ENCODE peak calls at places on chromosomes 2 and 18, in four cellular contexts. C is MM.1S, J is GM23338, R is HCT116. X is an unnamed sample.

GRCh38 chr18:77061291-77061945 is 71.2 kb downstream of the MBP start:
- DNase-seq in J (no peak), C (no peak), R (no peak), X (no peak)

GRCh38 chr2:3145471-3146027 is 232.1 kb downstream of the EIPR1 start:
- DNase-seq in R (no peak), J (no peak), C (no peak), X (peak)

GRCh38 chr2:169565686-169566085 is 8.0 kb downstream of the FASTKD1 start:
- DNase-seq in C (no peak), R (no peak), J (no peak), X (no peak)

GRCh38 chr18:24935896-24936295 is 416.1 kb downstream of the ZNF521 start:
- DNase-seq in R (no peak), C (no peak), J (no peak), X (no peak)

GRCh38 chr2:227153766-227154486 is 10.1 kb downstream of the COL4A4 start:
- DNase-seq in R (no peak), C (no peak), J (no peak), X (no peak)

GRCh38 chr2:79670198-79670597 is 157.3 kb downstream of the CTNNA2 start:
- DNase-seq in C (no peak), R (no peak), J (peak), X (no peak)

GRCh38 chr2:21270658-21271057 is 146.9 kb downstream of the TDRD15 start:
- DNase-seq in J (no peak), C (no peak), R (no peak), X (no peak)

GRCh38 chr18:28760299-28760698 is 583.4 kb upstream of the CDH2 start:
- DNase-seq in R (no peak), J (no peak), C (no peak), X (no peak)

GRCh38 chr2:200742426-200742825 is 69.3 kb upstream of the BZW1 start:
- DNase-seq in R (no peak), J (no peak), C (no peak), X (no peak)

GRCh38 chr18:55319517-55319905 is 268.5 kb downstream of the TCF4 start:
- DNase-seq in J (no peak), C (no peak), R (no peak), X (no peak)

GRCh38 chr2:27322301-27322765 is 564 bp downstream of the MPV17 start:
- DNase-seq in J (peak), C (no peak), R (no peak), X (peak)

GRCh38 chr2:25417715-25418369 is 76.1 kb upstream of the DNMT3A start:
- DNase-seq in J (no peak), R (peak), C (no peak), X (peak)

GRCh38 chr2:105055613-105056012 is 17.7 kb downstream of the MRPS9 start:
- DNase-seq in R (no peak), J (no peak), C (no peak), X (no peak)

GRCh38 chr2:128262315-128263253 is 56.1 kb downstream of the HS6ST1 start:
- DNase-seq in C (no peak), R (no peak), J (no peak), X (no peak)

GRCh38 chr2:10256031-10256524 is 46.6 kb upstream of the HPCAL1 start:
- DNase-seq in J (no peak), C (no peak), R (no peak), X (no peak)

GRCh38 chr2:178834086-178834485 is 26.9 kb upstream of the TTN start:
- DNase-seq in C (no peak), R (no peak), J (no peak), X (no peak)

GRCh38 chr2:160293401-160293911 is 93.4 kb upstream of the ITGB6 start:
- DNase-seq in J (no peak), R (no peak), C (no peak), X (no peak)

GRCh38 chr2:62792408-62792807 is 86.9 kb downstream of the EHBP1 start:
- DNase-seq in C (no peak), R (no peak), J (no peak), X (no peak)

GRCh38 chr2:67437132-67437531 is 40.0 kb downstream of the ETAA1 start:
- DNase-seq in R (no peak), C (no peak), J (peak), X (no peak)

GRCh38 chr2:240590681-240591111 is 4.2 kb downstream of the CAPN10 start:
- DNase-seq in J (no peak), R (no peak), C (no peak), X (no peak)

GRCh38 chr18:11154369-11154982 is 5.1 kb upstream of the PIEZO2 start:
- DNase-seq in C (peak), R (peak), J (peak), X (peak)

GRCh38 chr2:162297925-162298552 is 20.4 kb downstream of the IFIH1 start:
- DNase-seq in J (peak), C (peak), R (peak), X (peak)

GRCh38 chr2:181178823-181179412 is 198.5 kb downstream of the UBE2E3 start:
- DNase-seq in R (peak), C (no peak), J (peak), X (peak)

GRCh38 chr2:44766220-44766619 is 175.3 kb upstream of the SIX3 start:
- DNase-seq in J (no peak), C (no peak), R (no peak), X (no peak)

GRCh38 chr2:238415893-238416292 is 10.8 kb upstream of the ASB1 start:
- DNase-seq in C (no peak), R (no peak), J (no peak), X (no peak)

GRCh38 chr2:54672587-54673456 is 50.6 kb upstream of the EML6 start:
- DNase-seq in R (no peak), C (peak), J (no peak), X (peak)

GRCh38 chr2:98669675-98670074 is 61.3 kb downstream of the MGAT4A start:
- DNase-seq in C (no peak), R (no peak), J (no peak), X (no peak)

GRCh38 chr2:173521450-173522192 is 166.9 kb downstream of the CDCA7 start:
- DNase-seq in J (no peak), R (no peak), C (no peak), X (no peak)

GRCh38 chr2:195456765-195457164 is 200.3 kb upstream of the SLC39A10 start:
- DNase-seq in R (no peak), J (no peak), C (no peak), X (no peak)

GRCh38 chr2:158403237-158403636 is 53.3 kb downstream of the CCDC148 start:
- DNase-seq in R (no peak), J (no peak), C (peak), X (no peak)

GRCh38 chr18:11147962-11148654 is 1.3 kb downstream of the PIEZO2 start:
- DNase-seq in C (no peak), R (no peak), J (peak), X (no peak)

GRCh38 chr2:49807689-49808088 is 653.4 kb upstream of the FSHR start:
- DNase-seq in R (no peak), C (no peak), J (peak), X (no peak)

GRCh38 chr18:10852610-10853303 is 296.6 kb downstream of the PIEZO2 start:
- DNase-seq in J (no peak), C (no peak), R (no peak), X (no peak)

GRCh38 chr2:10765461-10765860 is 44.0 kb downstream of the ATP6V1C2 start:
- DNase-seq in R (peak), C (no peak), J (no peak), X (no peak)

GRCh38 chr2:62217980-62218379 is 22.1 kb downstream of the B3GNT2 start:
- DNase-seq in R (no peak), J (no peak), C (no peak), X (no peak)

GRCh38 chr2:69646714-69647113 is 3.2 kb upstream of the AAK1 start:
- DNase-seq in R (no peak), C (no peak), J (no peak), X (no peak)

GRCh38 chr18:38350141-38350540 is 784.5 kb upstream of the CELF4 start:
- DNase-seq in R (no peak), J (no peak), C (no peak), X (no peak)

GRCh38 chr2:240992572-240993291 is 5.7 kb upstream of the SNED1 start:
- DNase-seq in C (no peak), J (no peak), R (no peak), X (no peak)

GRCh38 chr2:19574788-19575260 is 216.4 kb upstream of the OSR1 start:
- DNase-seq in R (no peak), C (no peak), J (peak), X (no peak)

GRCh38 chr2:19573784-19574183 is 215.4 kb upstream of the OSR1 start:
- DNase-seq in C (no peak), R (no peak), J (peak), X (no peak)

GRCh38 chr2:19577668-19578067 is 219.2 kb upstream of the OSR1 start:
- DNase-seq in J (no peak), R (no peak), C (no peak), X (no peak)

GRCh38 chr2:19575618-19576017 is 217.2 kb upstream of the OSR1 start:
- DNase-seq in R (no peak), C (no peak), J (no peak), X (no peak)

GRCh38 chr2:19576411-19576810 is 218.0 kb upstream of the OSR1 start:
- DNase-seq in J (no peak), C (no peak), R (no peak), X (no peak)
- TF ChIP-seq EZH2phosphoT487 in J (no peak), C (no peak), R (no peak), X (no peak)

GRCh38 chr2:213932-214693 is 49.7 kb downstream of the SH3YL1 start:
- DNase-seq in C (no peak), J (no peak), R (no peak), X (no peak)

GRCh38 chr2:211486-212184 is 52.2 kb downstream of the SH3YL1 start:
- DNase-seq in C (no peak), R (no peak), J (no peak), X (no peak)

GRCh38 chr2:209470-209869 is 54.4 kb downstream of the SH3YL1 start:
- DNase-seq in C (no peak), J (no peak), R (no peak), X (no peak)

GRCh38 chr2:208335-208734 is 55.5 kb downstream of the SH3YL1 start:
- DNase-seq in R (no peak), J (no peak), C (no peak), X (no peak)

DNA sequence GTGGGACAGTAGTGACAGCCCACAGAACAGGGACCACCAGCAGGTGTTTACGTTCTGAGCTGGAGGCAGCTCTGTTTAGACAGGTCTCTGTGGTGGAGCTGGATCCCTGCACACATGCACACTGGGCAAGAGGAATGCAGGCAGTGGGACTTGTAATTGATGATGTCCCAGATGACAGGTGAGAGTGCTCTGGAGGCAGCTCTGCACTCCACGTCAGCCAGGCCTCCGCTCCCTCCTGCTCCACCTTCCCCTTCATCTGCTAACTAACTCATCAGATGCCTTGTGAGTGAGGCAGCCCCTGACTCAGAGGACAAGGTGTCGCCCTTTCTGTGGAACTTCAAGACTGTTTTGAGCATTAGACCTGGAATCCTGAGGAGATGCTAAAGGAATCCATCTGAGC is 53.2 kb downstream of the SH3YL1 start:
- DNase-seq in R (no peak), J (no peak), C (no peak), X (no peak)
- TF ChIP-seq CTCF in R (no peak), J (no peak), C (no peak), X (no peak)

GRCh38 chr2:229445013-229445412 is 173.9 kb upstream of the PID1 start:
- DNase-seq in R (peak), C (no peak), J (peak), X (no peak)
- H3K27ac ChIP-seq in R (no peak), C (no peak), J (no peak), X (no peak)

GRCh38 chr2:37302701-37303252 is 21.9 kb downstream of the PRKD3 start:
- DNase-seq in R (no peak), J (no peak), C (peak), X (no peak)

GRCh38 chr2:37300578-37300977 is 24.1 kb downstream of the PRKD3 start:
- DNase-seq in R (no peak), J (no peak), C (no peak), X (no peak)

GRCh38 chr2:37307500-37307899 is 17.1 kb downstream of the PRKD3 start:
- DNase-seq in C (no peak), J (no peak), R (no peak), X (no peak)

GRCh38 chr2:37301408-37301807 is 23.2 kb downstream of the PRKD3 start:
- DNase-seq in J (no peak), R (no peak), C (peak), X (no peak)

GRCh38 chr2:37306024-37306423 is 18.6 kb downstream of the PRKD3 start:
- DNase-seq in J (no peak), R (no peak), C (no peak), X (no peak)
- TF ChIP-seq EZH2phosphoT487 in J (no peak), R (no peak), C (no peak), X (no peak)

DNA sequence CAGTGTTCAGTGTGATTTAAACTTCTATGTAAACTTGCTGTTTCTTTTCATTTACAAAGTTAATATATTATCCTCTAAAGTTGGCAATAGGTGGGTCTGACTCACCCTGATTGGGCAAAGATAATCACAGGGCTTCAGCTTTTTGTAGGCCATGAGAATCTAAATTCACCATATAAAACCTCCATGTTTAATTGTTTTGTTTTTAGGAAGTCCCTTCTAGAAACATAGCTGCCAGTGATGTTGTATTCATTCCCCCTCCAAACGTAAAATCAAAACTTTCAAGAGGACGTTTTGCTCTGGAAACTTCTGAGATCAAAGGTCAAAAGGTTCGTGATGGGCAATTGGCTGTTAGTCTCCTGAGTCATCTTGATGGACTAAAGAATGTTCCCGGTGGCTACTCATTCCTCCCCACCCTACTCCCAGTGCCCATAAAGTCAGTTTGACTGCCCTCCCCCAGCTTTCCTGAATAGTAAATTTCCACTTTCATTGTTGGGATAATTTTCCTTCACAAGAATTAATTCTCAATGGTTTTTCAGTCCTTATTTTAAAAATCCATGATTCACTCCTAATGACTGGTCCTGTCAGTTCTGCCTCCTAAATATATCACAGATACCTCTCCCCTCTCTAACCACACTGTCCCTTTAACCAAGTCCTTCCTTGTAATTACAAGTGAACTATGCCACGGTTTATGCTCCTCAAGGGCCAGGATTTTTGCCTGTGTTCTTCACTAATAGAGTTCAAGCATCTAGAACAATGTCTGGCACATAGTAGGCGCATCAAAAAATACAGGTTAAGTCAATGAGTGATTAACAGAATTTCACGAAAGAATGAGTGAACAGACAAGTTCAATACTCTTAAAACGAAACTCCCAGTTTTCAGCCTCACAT is 164.4 kb upstream of the VRK2 start:
- DNase-seq in C (no peak), R (peak), J (no peak), X (no peak)
- TF ChIP-seq CTCF in C (no peak), R (no peak), J (no peak), X (no peak)

DNA sequence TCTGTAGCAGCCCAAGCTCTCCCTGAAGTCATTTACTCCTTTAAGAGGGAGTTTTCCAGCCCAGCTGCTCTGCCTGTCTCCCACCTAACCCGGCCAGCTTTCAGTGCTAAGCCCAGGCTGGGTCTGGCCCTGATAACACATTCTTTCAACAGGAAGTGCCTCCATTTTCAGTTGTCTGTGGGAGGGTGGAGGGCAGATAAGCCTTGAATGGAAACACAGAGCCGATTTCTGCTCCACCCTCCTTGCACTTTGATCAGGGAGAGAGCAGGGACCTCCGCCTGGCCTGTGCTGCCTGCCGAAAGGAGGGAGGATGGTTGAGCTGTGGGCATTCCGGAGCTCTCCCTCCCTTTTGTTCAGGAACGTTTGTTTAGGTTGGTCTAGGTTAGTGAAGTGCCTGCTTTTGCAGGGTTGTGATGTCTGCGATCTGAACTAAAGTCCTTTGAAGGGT is 24.8 kb downstream of the GATA6 start:
- DNase-seq in J (peak), R (no peak), C (no peak), X (no peak)
- H3K27ac ChIP-seq in J (no peak), R (no peak), C (no peak), X (no peak)

GRCh38 chr2:122627388-122627787 is 871.9 kb downstream of the TSN start:
- DNase-seq in J (no peak), R (no peak), C (no peak), X (no peak)
- TF ChIP-seq EZH2phosphoT487 in J (no peak), R (no peak), C (no peak), X (no peak)